ENCODE peak calls at places on chromosome 17, in six cellular contexts. One of them, this sample, is unnamed. For H3K79me2, the result is how much of the 10 kb centered on the place peaks cover.

GRCh38 chr17:17624776-17625175 is 33.3 kb upstream of the PEMT start:
- DNase-seq in astrocyte: no peak
- DNase-seq in hepatocyte: no peak
- DNase-seq in GM23338: no peak
- DNase-seq in PC-3: no peak
- DNase-seq in GM23248: no peak
- DNase-seq in this sample: no peak

GRCh38 chr17:5683241-5683640 is 98.9 kb upstream of the NLRP1 start:
- DNase-seq in astrocyte: no peak
- DNase-seq in hepatocyte: no peak
- DNase-seq in GM23338: no peak
- DNase-seq in PC-3: no peak
- DNase-seq in GM23248: no peak
- DNase-seq in this sample: no peak

GRCh38 chr17:58534331-58534730 is 19.9 kb upstream of the MTMR4 start:
- DNase-seq in astrocyte: no peak
- DNase-seq in hepatocyte: no peak
- DNase-seq in GM23338: peak
- DNase-seq in PC-3: no peak
- DNase-seq in GM23248: no peak
- DNase-seq in this sample: no peak

GRCh38 chr17:6455321-6455705 is 11.1 kb downstream of the PIMREG start:
- DNase-seq in astrocyte: peak
- DNase-seq in hepatocyte: peak
- DNase-seq in GM23338: peak
- DNase-seq in PC-3: no peak
- DNase-seq in GM23248: no peak
- DNase-seq in this sample: no peak

GRCh38 chr17:65556910-65557348 is 4.5 kb downstream of the AXIN2 start:
- DNase-seq in astrocyte: no peak
- DNase-seq in hepatocyte: no peak
- DNase-seq in GM23338: no peak
- DNase-seq in PC-3: no peak
- DNase-seq in GM23248: peak
- DNase-seq in this sample: no peak

GRCh38 chr17:35930211-35931065 is at the start of gene RDM1:
- DNase-seq in astrocyte: peak
- DNase-seq in hepatocyte: peak
- DNase-seq in GM23338: peak
- DNase-seq in PC-3: peak
- DNase-seq in GM23248: peak
- DNase-seq in this sample: peak

GRCh38 chr17:29433551-29433950 is 43.4 kb downstream of the TAOK1 start:
- DNase-seq in astrocyte: no peak
- DNase-seq in hepatocyte: peak
- DNase-seq in GM23338: peak
- DNase-seq in PC-3: no peak
- DNase-seq in GM23248: peak
- DNase-seq in this sample: no peak

GRCh38 chr17:27290916-27291598 is 2.9 kb upstream of the WSB1 start:
- DNase-seq in astrocyte: no peak
- DNase-seq in hepatocyte: no peak
- DNase-seq in GM23338: no peak
- DNase-seq in PC-3: peak
- DNase-seq in GM23248: no peak
- DNase-seq in this sample: no peak

GRCh38 chr17:39167492-39167891 is 1.5 kb upstream of the ARL5C start:
- DNase-seq in astrocyte: no peak
- DNase-seq in hepatocyte: no peak
- DNase-seq in GM23338: no peak
- DNase-seq in PC-3: no peak
- DNase-seq in GM23248: no peak
- DNase-seq in this sample: no peak

GRCh38 chr17:75753193-75753513 is 11.8 kb downstream of the GALK1 start:
- DNase-seq in astrocyte: no peak
- DNase-seq in hepatocyte: no peak
- DNase-seq in GM23338: no peak
- DNase-seq in PC-3: no peak
- DNase-seq in GM23248: no peak
- DNase-seq in this sample: no peak

GRCh38 chr17:75755990-75756389 is 9.0 kb downstream of the GALK1 start:
- DNase-seq in astrocyte: no peak
- DNase-seq in hepatocyte: no peak
- DNase-seq in GM23338: no peak
- DNase-seq in PC-3: no peak
- DNase-seq in GM23248: no peak
- DNase-seq in this sample: no peak

GRCh38 chr17:75753514-75754377 is 11.2 kb downstream of the GALK1 start:
- DNase-seq in astrocyte: peak
- DNase-seq in hepatocyte: peak
- DNase-seq in GM23338: peak
- DNase-seq in PC-3: no peak
- DNase-seq in GM23248: peak
- DNase-seq in this sample: no peak

GRCh38 chr17:75755205-75755901 is 9.6 kb downstream of the GALK1 start:
- DNase-seq in astrocyte: no peak
- DNase-seq in hepatocyte: no peak
- DNase-seq in GM23338: no peak
- DNase-seq in PC-3: no peak
- DNase-seq in GM23248: no peak
- DNase-seq in this sample: no peak

GRCh38 chr17:75754378-75755204 is 10.4 kb downstream of the GALK1 start:
- DNase-seq in astrocyte: no peak
- DNase-seq in hepatocyte: no peak
- DNase-seq in GM23338: no peak
- DNase-seq in PC-3: no peak
- DNase-seq in GM23248: no peak
- DNase-seq in this sample: no peak
- H3K79me2 ChIP-seq in astrocyte: under half
- H3K79me2 ChIP-seq in hepatocyte: under half
- H3K79me2 ChIP-seq in GM23338: under half
- H3K79me2 ChIP-seq in PC-3: under half
- H3K79me2 ChIP-seq in GM23248: under half
- H3K79me2 ChIP-seq in this sample: under half

DNA sequence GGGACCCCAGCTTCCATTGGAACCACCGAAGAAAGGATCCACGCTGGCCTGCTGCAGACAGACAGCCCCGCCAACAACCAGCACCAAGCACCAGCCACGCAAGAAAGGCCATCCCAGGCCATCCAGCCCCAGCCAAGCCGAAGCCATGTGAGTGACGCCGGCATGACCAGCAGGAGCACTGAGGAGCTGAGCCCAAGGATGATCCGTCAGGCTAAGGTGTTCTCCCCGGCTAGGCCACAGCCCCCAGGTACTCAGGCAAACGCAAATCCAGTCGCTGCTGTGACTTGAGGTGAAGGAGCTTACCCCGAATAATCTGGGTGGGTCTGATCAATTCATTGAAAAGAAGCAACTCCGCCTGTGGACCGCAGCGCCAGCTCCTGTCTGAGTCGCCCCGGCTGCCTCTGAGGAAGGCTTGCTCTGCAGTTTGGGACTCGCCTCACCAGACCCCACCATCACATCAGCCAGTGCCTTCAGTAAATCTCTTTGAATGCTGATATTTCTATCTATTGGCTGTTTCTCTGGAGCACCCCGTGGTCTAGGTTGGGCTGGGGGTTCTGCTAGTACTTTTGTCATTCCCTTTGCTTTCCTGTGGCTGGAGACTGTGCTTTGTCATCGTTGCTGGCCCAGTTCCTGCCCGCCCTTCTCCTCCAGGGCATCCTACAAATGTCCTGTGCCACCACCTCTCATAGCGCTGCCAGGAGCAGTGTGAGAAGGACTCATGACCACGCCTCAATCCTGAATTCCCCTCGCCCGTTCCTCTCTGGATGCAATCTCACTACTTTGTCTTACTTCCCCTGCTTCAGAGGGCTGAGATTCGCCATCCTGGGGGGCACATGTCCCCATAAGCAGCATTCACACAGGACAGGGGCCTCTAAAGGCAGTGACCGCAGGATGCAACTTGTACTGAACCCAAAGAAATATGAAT is 8.1 kb upstream of the CBX2 start:
- DNase-seq in astrocyte: no peak
- DNase-seq in hepatocyte: no peak
- DNase-seq in GM23338: no peak
- DNase-seq in PC-3: peak
- DNase-seq in GM23248: no peak
- DNase-seq in this sample: peak
- H2AFZ ChIP-seq in astrocyte: no peak
- H2AFZ ChIP-seq in hepatocyte: no peak
- H2AFZ ChIP-seq in GM23338: no peak
- H2AFZ ChIP-seq in PC-3: peak
- H2AFZ ChIP-seq in GM23248: no peak
- H2AFZ ChIP-seq in this sample: peak

GRCh38 chr17:49881054-49881402 is 33.2 kb upstream of the TAC4 start:
- DNase-seq in astrocyte: no peak
- DNase-seq in hepatocyte: no peak
- DNase-seq in GM23338: peak
- DNase-seq in PC-3: no peak
- DNase-seq in GM23248: no peak
- DNase-seq in this sample: no peak

GRCh38 chr17:49878931-49879330 is 31.1 kb upstream of the TAC4 start:
- DNase-seq in astrocyte: no peak
- DNase-seq in hepatocyte: no peak
- DNase-seq in GM23338: no peak
- DNase-seq in PC-3: no peak
- DNase-seq in GM23248: no peak
- DNase-seq in this sample: no peak

GRCh38 chr17:49879505-49879904 is 31.6 kb upstream of the TAC4 start:
- DNase-seq in astrocyte: no peak
- DNase-seq in hepatocyte: no peak
- DNase-seq in GM23338: no peak
- DNase-seq in PC-3: no peak
- DNase-seq in GM23248: no peak
- DNase-seq in this sample: no peak

GRCh38 chr17:49882434-49882833 is 34.6 kb upstream of the TAC4 start:
- DNase-seq in astrocyte: no peak
- DNase-seq in hepatocyte: no peak
- DNase-seq in GM23338: no peak
- DNase-seq in PC-3: no peak
- DNase-seq in GM23248: no peak
- DNase-seq in this sample: no peak

DNA sequence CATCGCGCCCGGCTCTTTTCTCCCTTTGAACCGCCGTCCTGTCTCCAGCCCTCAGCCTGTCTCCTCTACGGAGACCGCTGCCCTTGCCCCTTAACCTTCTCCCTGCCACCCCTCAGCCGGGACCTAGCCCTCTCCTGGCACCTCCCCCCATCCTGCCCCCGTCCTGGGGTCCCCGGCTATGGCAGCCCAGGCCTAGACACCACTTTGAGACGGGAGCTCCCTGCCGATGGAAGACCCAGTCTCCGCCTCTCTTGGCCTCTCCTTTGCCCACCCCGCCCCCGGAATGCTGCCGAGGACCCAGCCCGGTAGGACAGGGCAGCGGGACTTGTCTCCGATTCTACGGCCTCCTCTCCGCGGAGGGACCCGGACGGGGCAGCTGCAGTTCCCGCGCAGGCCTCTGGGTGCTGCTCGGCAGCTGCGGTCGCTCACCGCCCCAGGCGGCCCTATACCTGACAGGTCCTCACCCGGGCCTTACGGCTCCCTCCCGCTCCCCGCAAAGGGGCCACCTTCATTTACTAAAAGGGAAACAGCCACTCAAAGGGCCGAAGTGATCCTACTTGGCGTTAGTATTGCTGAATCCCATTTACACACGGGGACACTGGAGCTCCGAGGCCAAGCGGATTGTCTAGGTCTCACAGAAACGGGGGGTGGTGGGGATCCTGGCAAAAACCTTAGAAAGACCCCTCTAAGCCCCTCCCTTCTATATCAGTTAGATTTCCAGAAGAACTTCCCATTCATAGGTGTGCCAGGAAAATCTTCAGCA is 32.6 kb upstream of the TAC4 start:
- DNase-seq in astrocyte: peak
- DNase-seq in hepatocyte: peak
- DNase-seq in GM23338: peak
- DNase-seq in PC-3: peak
- DNase-seq in GM23248: peak
- DNase-seq in this sample: peak
- TF ChIP-seq EZH2 in astrocyte: peak
- TF ChIP-seq EZH2 in hepatocyte: no peak
- TF ChIP-seq EZH2 in GM23338: no peak
- TF ChIP-seq EZH2 in PC-3: no peak
- TF ChIP-seq EZH2 in GM23248: no peak
- TF ChIP-seq EZH2 in this sample: no peak

DNA sequence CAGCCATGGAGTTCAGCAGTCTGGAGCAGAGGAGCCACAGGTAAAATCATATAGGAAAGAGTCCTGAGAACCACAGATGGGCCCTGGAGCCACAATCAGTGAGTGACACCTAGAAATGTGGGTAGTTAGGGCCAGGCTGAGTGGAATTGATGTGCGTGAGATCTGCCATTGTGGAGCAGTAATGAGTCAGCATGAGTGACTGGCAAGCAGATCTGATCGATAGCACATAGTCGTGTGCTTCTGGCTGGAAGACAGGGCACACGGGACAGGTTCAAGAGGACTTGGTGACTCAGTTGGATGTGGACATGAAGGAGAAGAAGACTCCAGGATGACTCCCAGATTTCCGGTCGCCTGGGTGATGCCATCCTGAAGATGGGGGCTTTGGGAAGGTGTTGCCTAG is 12.3 kb downstream of the ADORA2B start:
- DNase-seq in astrocyte: no peak
- DNase-seq in hepatocyte: no peak
- DNase-seq in GM23338: no peak
- DNase-seq in PC-3: peak
- DNase-seq in GM23248: no peak
- DNase-seq in this sample: peak
- H3K79me2 ChIP-seq in astrocyte: half or more
- H3K79me2 ChIP-seq in hepatocyte: under half
- H3K79me2 ChIP-seq in GM23338: under half
- H3K79me2 ChIP-seq in PC-3: half or more
- H3K79me2 ChIP-seq in GM23248: under half
- H3K79me2 ChIP-seq in this sample: half or more